ENCODE peak calls at places on chromosomes 13 and 19, in five cellular contexts. Y is H54, S is heart left ventricle, U is epithelial cell of prostate, I is Karpas-422. T is an unnamed sample.

GRCh38 chr13:44331912-44332840 is 41.4 kb upstream of the SERP2 start:
- DNase-seq in Y (no peak), S (peak), U (no peak), I (no peak), T (no peak)

GRCh38 chr19:45882652-45883585 is 3.0 kb downstream of the IRF2BP1 start:
- DNase-seq in Y (peak), S (peak), U (no peak), I (peak), T (peak)

GRCh38 chr19:17687857-17688784 is at the start of gene UNC13A:
- DNase-seq in Y (no peak), S (peak), U (no peak), I (no peak), T (no peak)

GRCh38 chr13:50969691-50970090 is 60.1 kb downstream of the RNASEH2B start:
- DNase-seq in Y (no peak), S (no peak), U (no peak), I (no peak), T (no peak)

GRCh38 chr19:35717665-35718344 is at the start of gene KMT2B:
- DNase-seq in Y (peak), S (no peak), U (no peak), I (no peak), T (no peak)

GRCh38 chr19:5623397-5624153 is 692 bp downstream of the SAFB start:
- DNase-seq in Y (no peak), S (no peak), U (no peak), I (peak), T (no peak)

GRCh38 chr19:18657590-18658365 is 20.9 kb downstream of the KLHL26 start:
- DNase-seq in Y (peak), S (peak), U (no peak), I (peak), T (no peak)

GRCh38 chr19:18650468-18651001 is 13.7 kb downstream of the KLHL26 start:
- DNase-seq in Y (no peak), S (peak), U (no peak), I (no peak), T (peak)

GRCh38 chr13:112826565-112826964 is 136.7 kb downstream of the ATP11A start:
- DNase-seq in Y (no peak), S (no peak), U (no peak), I (no peak), T (no peak)

GRCh38 chr19:35790981-35791813 is 15.8 kb downstream of the ARHGAP33 start:
- DNase-seq in Y (no peak), S (no peak), U (no peak), I (peak), T (no peak)

GRCh38 chr13:71217827-71218226 is 649.2 kb downstream of the DACH1 start:
- DNase-seq in Y (no peak), S (no peak), U (no peak), I (no peak), T (no peak)

GRCh38 chr13:77330009-77330471 is 3.1 kb upstream of the MYCBP2 start:
- DNase-seq in Y (no peak), S (no peak), U (no peak), I (peak), T (no peak)

GRCh38 chr13:99990045-99990977 is 8.7 kb downstream of the ZIC2 start:
- DNase-seq in Y (no peak), S (no peak), U (no peak), I (no peak), T (no peak)

GRCh38 chr19:49820125-49820524 is 2.0 kb downstream of the MED25 start:
- DNase-seq in Y (no peak), S (no peak), U (no peak), I (no peak), T (no peak)

T was measured in GOT3.